ENCODE peak calls at places on chromosomes 6 and 20, in five cellular contexts. Y is chondrocyte; K is HTR-8/SVneo; R is amniotic stem cell; H is stimulated activated CD4-positive, alpha-beta T cell treated with anti-CD3 and anti-CD28 coated beads, Interleukin-1b, Interleukin-23, amount 100 ng/mL, for 1 hour. S is an unnamed sample.

GRCh38 chr6:10745116-10745515 is 2.5 kb upstream of the TMEM14B start:
- DNase-seq in Y (no peak), K (no peak), R (no peak), H (no peak), S (no peak)

GRCh38 chr6:119395192-119395591 is 45.6 kb upstream of the MAN1A1 start:
- DNase-seq in Y (no peak), K (no peak), R (no peak), H (no peak), S (no peak)

GRCh38 chr6:117555882-117556498 is 46.3 kb downstream of the GOPC start:
- DNase-seq in Y (no peak), K (no peak), R (no peak), H (no peak), S (peak; percentile 4)

GRCh38 chr6:89221971-89222887 is 5.1 kb upstream of the GABRR1 start:
- DNase-seq in Y (no peak), K (peak; percentile 25), R (no peak), H (no peak), S (no peak)

GRCh38 chr6:122696853-122697252 is 82.7 kb upstream of the FABP7 start:
- DNase-seq in Y (no peak), K (no peak), R (no peak), H (no peak), S (no peak)

GRCh38 chr20:8124639-8125038 is 7.4 kb upstream of the PLCB1 start:
- DNase-seq in Y (no peak), K (no peak), R (no peak), H (no peak), S (no peak)

GRCh38 chr20:1389703-1390385 is 3.0 kb downstream of the FKBP1A start:
- DNase-seq in Y (no peak), K (no peak), R (no peak), H (no peak), S (no peak)

GRCh38 chr6:161963634-161964244 is 689.9 kb upstream of the AGPAT4 start:
- DNase-seq in Y (no peak), K (no peak), R (no peak), H (no peak), S (no peak)

GRCh38 chr6:127053032-127053908 is 65.2 kb upstream of the RSPO3 start:
- DNase-seq in Y (no peak), K (no peak), R (no peak), H (no peak), S (no peak)

GRCh38 chr6:47264775-47265184 is 44.9 kb downstream of the TNFRSF21 start:
- DNase-seq in Y (no peak), K (no peak), R (no peak), H (no peak), S (no peak)

GRCh38 chr20:30811896-30812671 is 445.4 kb upstream of the DEFB115 start:
- DNase-seq in Y (peak; percentile 96), K (no peak), R (no peak), H (no peak), S (no peak)

GRCh38 chr6:149749594-149750135 is at the start of gene PCMT1:
- DNase-seq in Y (peak; percentile 93), K (peak; percentile 79), R (peak; percentile 67), H (peak; percentile 80), S (peak; percentile 82)

S was measured in T1000.